ENCODE peak calls at places on chromosome 7, in ten cellular contexts. One of them, this sample, is unnamed.

GRCh38 chr7:7201583-7202374 is 19.4 kb downstream of the C1GALT1 start:
- DNase-seq in NCI-H774: no peak
- DNase-seq in fibroblast of mammary gland: no peak
- DNase-seq in transverse colon: peak
- DNase-seq in GM23248: no peak
- DNase-seq in fibroblast of pulmonary artery: no peak
- DNase-seq in hypothalamus: no peak
- DNase-seq in Caco-2: peak
- DNase-seq in HuH-7.5: no peak
- DNase-seq in H1: no peak
- DNase-seq in this sample: no peak

GRCh38 chr7:27808626-27809025 is 68.7 kb downstream of the TAX1BP1 start:
- DNase-seq in NCI-H774: no peak
- DNase-seq in fibroblast of mammary gland: peak
- DNase-seq in transverse colon: no peak
- DNase-seq in GM23248: peak
- DNase-seq in fibroblast of pulmonary artery: peak
- DNase-seq in hypothalamus: no peak
- DNase-seq in Caco-2: no peak
- DNase-seq in HuH-7.5: no peak
- DNase-seq in H1: no peak
- DNase-seq in this sample: peak

GRCh38 chr7:144606231-144606630 is 202.7 kb upstream of the NOBOX start:
- DNase-seq in NCI-H774: no peak
- DNase-seq in fibroblast of mammary gland: no peak
- DNase-seq in transverse colon: no peak
- DNase-seq in GM23248: no peak
- DNase-seq in fibroblast of pulmonary artery: peak
- DNase-seq in hypothalamus: no peak
- DNase-seq in Caco-2: no peak
- DNase-seq in HuH-7.5: no peak
- DNase-seq in H1: no peak
- DNase-seq in this sample: no peak

GRCh38 chr7:105656922-105657521 is 75.7 kb upstream of the EFCAB10 start:
- DNase-seq in NCI-H774: peak
- DNase-seq in fibroblast of mammary gland: peak
- DNase-seq in transverse colon: peak
- DNase-seq in GM23248: peak
- DNase-seq in fibroblast of pulmonary artery: peak
- DNase-seq in hypothalamus: peak
- DNase-seq in Caco-2: peak
- DNase-seq in HuH-7.5: no peak
- DNase-seq in H1: no peak
- DNase-seq in this sample: no peak

GRCh38 chr7:84232653-84233052 is 38.1 kb upstream of the SEMA3A start:
- DNase-seq in NCI-H774: no peak
- DNase-seq in fibroblast of mammary gland: peak
- DNase-seq in transverse colon: no peak
- DNase-seq in GM23248: peak
- DNase-seq in fibroblast of pulmonary artery: peak
- DNase-seq in hypothalamus: no peak
- DNase-seq in Caco-2: no peak
- DNase-seq in HuH-7.5: no peak
- DNase-seq in H1: no peak
- DNase-seq in this sample: peak

GRCh38 chr7:43834463-43835251 is 34.7 kb downstream of the MRPS24 start:
- DNase-seq in NCI-H774: no peak
- DNase-seq in fibroblast of mammary gland: peak
- DNase-seq in transverse colon: no peak
- DNase-seq in GM23248: peak
- DNase-seq in fibroblast of pulmonary artery: peak
- DNase-seq in hypothalamus: no peak
- DNase-seq in Caco-2: no peak
- DNase-seq in HuH-7.5: no peak
- DNase-seq in H1: no peak
- DNase-seq in this sample: peak

GRCh38 chr7:112290065-112290464 is 83.6 kb downstream of the ZNF277 start:
- DNase-seq in NCI-H774: no peak
- DNase-seq in fibroblast of mammary gland: peak
- DNase-seq in transverse colon: no peak
- DNase-seq in GM23248: peak
- DNase-seq in fibroblast of pulmonary artery: peak
- DNase-seq in hypothalamus: no peak
- DNase-seq in Caco-2: no peak
- DNase-seq in HuH-7.5: no peak
- DNase-seq in H1: no peak
- DNase-seq in this sample: peak

GRCh38 chr7:151688236-151688780 is 168.6 kb upstream of the RHEB start:
- DNase-seq in NCI-H774: no peak
- DNase-seq in fibroblast of mammary gland: no peak
- DNase-seq in transverse colon: no peak
- DNase-seq in GM23248: no peak
- DNase-seq in fibroblast of pulmonary artery: no peak
- DNase-seq in hypothalamus: no peak
- DNase-seq in Caco-2: no peak
- DNase-seq in HuH-7.5: no peak
- DNase-seq in H1: no peak
- DNase-seq in this sample: no peak

GRCh38 chr7:41403291-41403690 is 299.6 kb downstream of the INHBA start:
- DNase-seq in NCI-H774: no peak
- DNase-seq in fibroblast of mammary gland: no peak
- DNase-seq in transverse colon: no peak
- DNase-seq in GM23248: no peak
- DNase-seq in fibroblast of pulmonary artery: no peak
- DNase-seq in hypothalamus: no peak
- DNase-seq in Caco-2: no peak
- DNase-seq in HuH-7.5: no peak
- DNase-seq in H1: no peak
- DNase-seq in this sample: no peak

GRCh38 chr7:158695726-158696452 is 8.7 kb downstream of the NCAPG2 start:
- DNase-seq in NCI-H774: no peak
- DNase-seq in fibroblast of mammary gland: peak
- DNase-seq in transverse colon: peak
- DNase-seq in GM23248: peak
- DNase-seq in fibroblast of pulmonary artery: peak
- DNase-seq in hypothalamus: peak
- DNase-seq in Caco-2: peak
- DNase-seq in HuH-7.5: no peak
- DNase-seq in H1: no peak
- DNase-seq in this sample: peak

GRCh38 chr7:57867884-57868701 is 418.1 kb downstream of the ZNF716 start:
- DNase-seq in NCI-H774: no peak
- DNase-seq in fibroblast of mammary gland: no peak
- DNase-seq in transverse colon: no peak
- DNase-seq in GM23248: peak
- DNase-seq in fibroblast of pulmonary artery: peak
- DNase-seq in hypothalamus: no peak
- DNase-seq in Caco-2: no peak
- DNase-seq in HuH-7.5: peak
- DNase-seq in H1: no peak
- DNase-seq in this sample: no peak

This sample was measured in fibroblast of the aortic adventitia.